ENCODE peak calls at places on chromosomes 6 and 20, in seven cellular contexts. P is Right ventricle myocardium superior, F is thoracic aorta, B is EH, O is AG09319, U is tibial artery, S is mesenchymal stem cell. R is an unnamed sample.

GRCh38 chr6:150183105-150183504 is 40.3 kb downstream of the PPP1R14C start:
- DNase-seq in P (no peak), F (no peak), B (no peak), O (no peak), U (no peak), S (no peak), R (no peak)

GRCh38 chr6:24325978-24326377 is 31.9 kb downstream of the DCDC2 start:
- DNase-seq in P (no peak), F (no peak), B (no peak), O (no peak), U (no peak), S (no peak), R (no peak)

GRCh38 chr6:34196116-34196832 is 40.4 kb upstream of the HMGA1 start:
- DNase-seq in P (peak; percentile 95), F (peak; percentile 60), B (peak; percentile 75), O (peak; percentile 43), U (peak; percentile 91), S (peak; percentile 66), R (peak; percentile 51)

GRCh38 chr20:15144911-15145310 is 807.5 kb upstream of the FLRT3 start:
- DNase-seq in P (no peak), F (no peak), B (no peak), O (no peak), U (no peak), S (no peak), R (no peak)

GRCh38 chr6:3355358-3356055 is 96.8 kb downstream of the PSMG4 start:
- DNase-seq in P (no peak), F (peak; percentile 28), B (peak; percentile 44), O (no peak), U (peak; percentile 78), S (no peak), R (no peak)

GRCh38 chr6:42199106-42199981 is 4.6 kb upstream of the GUCA1B start:
- DNase-seq in P (no peak), F (no peak), B (peak; percentile 83), O (peak; percentile 23), U (no peak), S (peak; percentile 74), R (peak; percentile 17)

GRCh38 chr6:29553268-29554057 is 6.1 kb downstream of the UBD start:
- DNase-seq in P (peak; percentile 86), F (peak; percentile 8), B (peak; percentile 16), O (no peak), U (no peak), S (peak; percentile 56), R (peak; percentile 8)

GRCh38 chr6:148593130-148593812 is 153.6 kb upstream of the UST start:
- DNase-seq in P (no peak), F (no peak), B (peak; percentile 69), O (no peak), U (no peak), S (peak; percentile 92), R (no peak)

GRCh38 chr6:27474172-27474465 is 1.2 kb upstream of the ZNF184 start:
- DNase-seq in P (no peak), F (no peak), B (no peak), O (no peak), U (no peak), S (no peak), R (no peak)

GRCh38 chr6:139839506-139840156 is 465.2 kb upstream of the CITED2 start:
- DNase-seq in P (peak; percentile 46), F (no peak), B (peak; percentile 91), O (no peak), U (peak; percentile 80), S (no peak), R (no peak)

GRCh38 chr6:138099832-138100231 is 7.4 kb downstream of the PERP start:
- DNase-seq in P (no peak), F (no peak), B (peak; percentile 89), O (peak; percentile 79), U (no peak), S (no peak), R (peak; percentile 82)

GRCh38 chr6:122809671-122810070 is 20.6 kb downstream of the SMPDL3A start:
- DNase-seq in P (no peak), F (no peak), B (no peak), O (no peak), U (no peak), S (peak; percentile 68), R (no peak)

GRCh38 chr20:2397595-2398145 is 17.0 kb downstream of the TGM6 start:
- DNase-seq in P (no peak), F (no peak), B (no peak), O (no peak), U (no peak), S (no peak), R (no peak)

GRCh38 chr6:170091000-170091638 is 199.8 kb downstream of the DLL1 start:
- DNase-seq in P (no peak), F (no peak), B (no peak), O (no peak), U (peak; percentile 51), S (no peak), R (no peak)

GRCh38 chr6:92849636-92850035 is 569.7 kb downstream of the EPHA7 start:
- DNase-seq in P (no peak), F (no peak), B (no peak), O (no peak), U (no peak), S (no peak), R (no peak)

GRCh38 chr20:57153238-57153905 is 113.1 kb downstream of the BMP7 start:
- DNase-seq in P (no peak), F (no peak), B (no peak), O (no peak), U (no peak), S (no peak), R (no peak)

GRCh38 chr20:49674383-49675352 is 39.0 kb downstream of the B4GALT5 start:
- DNase-seq in P (no peak), F (no peak), B (peak; percentile 78), O (no peak), U (no peak), S (no peak), R (no peak)

GRCh38 chr6:134435814-134436280 is 117.9 kb upstream of the SGK1 start:
- DNase-seq in P (no peak), F (no peak), B (no peak), O (no peak), U (no peak), S (no peak), R (no peak)

GRCh38 chr20:38227578-38228360 is 32.8 kb downstream of the KIAA1755 start:
- DNase-seq in P (no peak), F (no peak), B (no peak), O (no peak), U (peak; percentile 33), S (no peak), R (no peak)

GRCh38 chr20:35091808-35092523 is 641 bp downstream of the TRPC4AP start:
- DNase-seq in P (no peak), F (no peak), B (peak; percentile 42), O (no peak), U (no peak), S (peak; percentile 31), R (no peak)

R was measured in fibroblast of the conjunctiva.